ENCODE peak calls at places on chromosomes 11 and 22, in five cellular contexts. O, S, U, B and G are unnamed samples.

GRCh38 chr11:119571311-119571710 is 148.3 kb upstream of the THY1 start:
- DNase-seq in O (no peak), S (no peak), U (peak), B (no peak), G (no peak)

GRCh38 chr11:116438651-116439479 is 333.9 kb downstream of the BUD13 start:
- DNase-seq in O (no peak), S (no peak), U (no peak), B (no peak), G (no peak)

GRCh38 chr11:85394288-85394687 is 232.9 kb downstream of the DLG2 start:
- DNase-seq in O (no peak), S (no peak), U (no peak), B (no peak), G (no peak)

GRCh38 chr11:72833792-72834501 is 19.7 kb downstream of the ATG16L2 start:
- DNase-seq in O (peak), S (no peak), U (no peak), B (no peak), G (no peak)

GRCh38 chr22:38732251-38732815 is 23.5 kb downstream of the SUN2 start:
- DNase-seq in O (no peak), S (no peak), U (no peak), B (no peak), G (no peak)

GRCh38 chr11:19561011-19561410 is 151.6 kb upstream of the NAV2 start:
- DNase-seq in O (no peak), S (no peak), U (no peak), B (no peak), G (no peak)

GRCh38 chr11:1276866-1277615 is 32.4 kb downstream of the TOLLIP start:
- DNase-seq in O (no peak), S (no peak), U (no peak), B (no peak), G (no peak)

GRCh38 chr11:60764879-60765278 is 8.2 kb downstream of the MS4A15 start:
- DNase-seq in O (no peak), S (no peak), U (no peak), B (no peak), G (no peak)

GRCh38 chr22:42933783-42934144 is 76.7 kb upstream of the ARFGAP3 start:
- DNase-seq in O (peak), S (peak), U (no peak), B (peak), G (peak)

GRCh38 chr11:76459846-76460245 is 15.0 kb downstream of the EMSY start:
- DNase-seq in O (no peak), S (no peak), U (no peak), B (no peak), G (no peak)

GRCh38 chr11:94885133-94885532 is 88.2 kb downstream of the CWC15 start:
- DNase-seq in O (no peak), S (peak), U (no peak), B (no peak), G (peak)

GRCh38 chr11:35746356-35747153 is 84.0 kb downstream of the TRIM44 start:
- DNase-seq in O (peak), S (no peak), U (no peak), B (no peak), G (no peak)

GRCh38 chr22:31143038-31143437 is 2.7 kb upstream of the PLA2G3 start:
- DNase-seq in O (no peak), S (no peak), U (no peak), B (no peak), G (no peak)

GRCh38 chr11:44904261-44905080 is 46.2 kb downstream of the TP53I11 start:
- DNase-seq in O (no peak), S (no peak), U (no peak), B (no peak), G (no peak)

GRCh38 chr11:257766-258493 is 20.3 kb upstream of the NLRP6 start:
- DNase-seq in O (no peak), S (no peak), U (peak), B (no peak), G (no peak)
- TF ChIP-seq CTCF in O (peak), S (no peak), U (no peak), B (no peak), G (peak)

GRCh38 chr11:63901660-63902059 is 15.3 kb downstream of the RCOR2 start:
- DNase-seq in O (peak), S (no peak), U (no peak), B (no peak), G (no peak)
- TF ChIP-seq CTCF in O (peak), S (peak), U (peak), B (peak), G (peak)

DNA sequence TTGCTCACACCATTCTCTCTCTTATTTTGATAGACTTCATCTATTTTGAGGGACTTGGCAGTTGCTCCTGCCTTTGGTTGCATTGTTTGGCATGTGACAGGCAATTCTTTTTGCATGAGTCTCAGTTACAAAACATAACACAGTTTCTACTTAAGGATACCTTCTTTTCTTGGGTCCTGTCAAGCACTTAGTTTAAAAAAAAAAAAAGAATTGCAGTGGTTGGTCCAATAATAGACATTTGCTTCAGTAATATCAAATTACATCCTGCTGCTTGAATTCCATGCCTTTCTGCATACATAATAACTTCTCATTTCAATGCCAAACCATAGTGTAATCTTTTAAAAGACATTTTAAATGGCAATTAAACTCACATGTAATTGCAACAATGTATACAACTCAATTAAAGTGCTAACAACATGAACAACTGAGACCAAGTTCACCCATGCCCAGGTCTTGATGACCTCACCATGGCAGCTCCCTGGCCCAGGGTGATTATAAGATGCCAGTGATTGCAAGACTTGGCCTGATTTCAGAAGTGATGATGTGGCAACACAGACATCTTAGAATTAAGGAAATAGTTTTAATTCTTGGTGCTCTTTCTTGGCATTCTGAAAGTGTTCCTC is 32.2 kb upstream of the PLET1 start:
- DNase-seq in O (peak), S (peak), U (peak), B (peak), G (peak)
- TF ChIP-seq CTCF in O (no peak), S (no peak), U (no peak), B (no peak), G (no peak)

GRCh38 chr11:68750197-68750987 is 928 bp downstream of the TESMIN start:
- DNase-seq in O (no peak), S (no peak), U (no peak), B (no peak), G (no peak)
- TF ChIP-seq CTCF in O (no peak), S (no peak), U (no peak), B (no peak), G (peak)

GRCh38 chr11:66221726-66222236 is 46.7 kb upstream of the RAB1B start:
- DNase-seq in O (peak), S (no peak), U (no peak), B (no peak), G (no peak)

GRCh38 chr11:66220566-66220935 is 47.9 kb upstream of the RAB1B start:
- DNase-seq in O (no peak), S (no peak), U (no peak), B (no peak), G (no peak)

GRCh38 chr11:66221012-66221411 is 47.4 kb upstream of the RAB1B start:
- DNase-seq in O (no peak), S (no peak), U (no peak), B (no peak), G (no peak)

GRCh38 chr11:66224226-66224850 is 44.1 kb upstream of the RAB1B start:
- DNase-seq in O (no peak), S (no peak), U (no peak), B (no peak), G (no peak)

GRCh38 chr11:66222358-66223149 is 45.9 kb upstream of the RAB1B start:
- DNase-seq in O (peak), S (peak), U (peak), B (peak), G (peak)
- TF ChIP-seq CTCF in O (peak), S (peak), U (peak), B (no peak), G (peak)